ENCODE peak calls at places on chromosomes 13 and 19, in four cellular contexts. J is fibroblast of lung, H is cardiac fibroblast, I is IMR-90. Y is an unnamed sample.

GRCh38 chr13:52162279-52163101 is 3.1 kb upstream of the NEK3 start:
- DNase-seq in J (peak), H (peak), I (peak), Y (no peak)

GRCh38 chr13:84651288-84651687 is 769.0 kb upstream of the SLITRK1 start:
- DNase-seq in J (peak), I (peak), H (peak), Y (peak)

GRCh38 chr19:18385675-18386542 is at the start of gene GDF15:
- DNase-seq in J (peak), H (peak), I (peak), Y (peak)

GRCh38 chr13:101552797-101553196 is 100.3 kb downstream of the ITGBL1 start:
- DNase-seq in H (peak), J (peak), I (peak), Y (peak)

GRCh38 chr19:20038358-20039202 is 725 bp downstream of the ZNF682 start:
- DNase-seq in H (peak), I (peak), J (peak), Y (peak)

GRCh38 chr13:37484056-37484455 is 114.5 kb downstream of the POSTN start:
- DNase-seq in J (no peak), H (no peak), I (no peak), Y (peak)

GRCh38 chr13:85497652-85498051 is 301.6 kb downstream of the SLITRK6 start:
- DNase-seq in H (peak), I (peak), J (peak), Y (peak)

GRCh38 chr13:22936228-22936627 is 244.6 kb upstream of the SGCG start:
- DNase-seq in J (no peak), I (no peak), H (no peak), Y (no peak)

GRCh38 chr13:35810286-35810685 is 320.9 kb downstream of the DCLK1 start:
- DNase-seq in J (no peak), I (no peak), H (no peak), Y (no peak)

GRCh38 chr13:55649485-55649884 is 1491.2 kb upstream of the PRR20A start:
- DNase-seq in J (no peak), H (no peak), I (no peak), Y (no peak)

GRCh38 chr19:44447864-44448674 is at the start of gene ZNF229:
- DNase-seq in I (peak), J (peak), H (peak), Y (peak)

GRCh38 chr13:105513448-105513847 is 1022.0 kb downstream of the EFNB2 start:
- DNase-seq in J (no peak), H (no peak), I (no peak), Y (no peak)

GRCh38 chr13:20209937-20210336 is 17.2 kb upstream of the GJB2 start:
- DNase-seq in J (no peak), H (no peak), I (no peak), Y (no peak)

GRCh38 chr19:51660975-51661600 is 14.5 kb upstream of the SIGLEC14 start:
- DNase-seq in H (peak), I (peak), J (peak), Y (peak)

GRCh38 chr19:49142866-49143335 is 12.3 kb downstream of the HRC start:
- DNase-seq in I (peak), H (peak), J (peak), Y (peak)

GRCh38 chr13:67148219-67148583 is 81.9 kb downstream of the PCDH9 start:
- DNase-seq in H (peak), I (peak), J (peak), Y (peak)

GRCh38 chr19:11088508-11089253 is 582 bp upstream of the LDLR start:
- DNase-seq in I (no peak), J (no peak), H (peak), Y (peak)

GRCh38 chr13:83325454-83325853 is 556.8 kb downstream of the SLITRK1 start:
- DNase-seq in H (peak), J (peak), I (peak), Y (peak)

GRCh38 chr13:65090191-65090590 is 2139.9 kb downstream of the PCDH9 start:
- DNase-seq in I (no peak), H (no peak), J (peak), Y (peak)

GRCh38 chr13:33146843-33147611 is 130.8 kb downstream of the KL start:
- DNase-seq in J (no peak), I (no peak), H (no peak), Y (no peak)

GRCh38 chr19:20165971-20166592 is 932 bp upstream of the ZNF486 start:
- DNase-seq in J (no peak), H (no peak), I (no peak), Y (no peak)

GRCh38 chr13:60431108-60431700 is 34.2 kb downstream of the TDRD3 start:
- DNase-seq in H (peak), J (peak), I (peak), Y (peak)

GRCh38 chr19:43625918-43626579 is 6.6 kb upstream of the ZNF428 start:
- DNase-seq in I (no peak), H (peak), J (no peak), Y (no peak)

GRCh38 chr19:40990972-40991381 is at the start of gene CYP2B6:
- DNase-seq in I (no peak), H (no peak), J (no peak), Y (no peak)

GRCh38 chr13:113822956-113823744 is 40.7 kb downstream of the GAS6 start:
- DNase-seq in H (no peak), I (no peak), J (no peak), Y (no peak)

GRCh38 chr13:109691689-109692088 is 94.7 kb downstream of the IRS2 start:
- DNase-seq in I (no peak), J (no peak), H (no peak), Y (no peak)

GRCh38 chr13:78317030-78317429 is 286.3 kb downstream of the POU4F1 start:
- DNase-seq in H (peak), I (no peak), J (no peak), Y (no peak)

GRCh38 chr13:113072370-113072769 is 33.2 kb upstream of the F7 start:
- DNase-seq in J (no peak), H (no peak), I (no peak), Y (no peak)

GRCh38 chr13:36344173-36344572 is 2.0 kb downstream of the SPART start:
- DNase-seq in J (peak), I (peak), H (peak), Y (peak)

GRCh38 chr19:55495646-55496349 is 7.6 kb downstream of the SSC5D start:
- DNase-seq in J (no peak), H (no peak), I (no peak), Y (no peak)

GRCh38 chr13:29865934-29866333 is 15.5 kb upstream of the UBL3 start:
- DNase-seq in J (no peak), I (no peak), H (no peak), Y (no peak)

DNA sequence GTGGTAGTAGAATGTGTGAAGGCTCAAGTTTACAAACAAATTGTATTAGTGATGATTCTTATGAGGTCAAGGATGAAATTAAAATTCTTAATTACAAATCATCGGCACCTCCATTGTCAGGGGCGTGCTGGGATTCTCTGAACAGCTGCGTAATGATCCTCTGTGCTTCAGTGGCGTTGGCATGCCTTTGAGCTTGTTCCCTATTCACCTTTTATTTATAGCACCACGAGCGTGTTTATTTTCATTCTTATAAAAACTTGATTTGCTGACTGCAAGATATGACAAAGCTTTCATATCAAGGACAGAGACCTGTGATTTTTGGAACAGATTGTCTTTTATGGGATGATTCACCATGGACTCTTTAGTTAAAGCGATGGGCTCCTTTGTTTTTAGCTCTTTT is 18.2 kb upstream of the UBL3 start:
- DNase-seq in H (no peak), J (no peak), I (no peak), Y (no peak)
- H3K4me3 ChIP-seq in H (no peak), J (no peak), I (no peak), Y (no peak)

DNA sequence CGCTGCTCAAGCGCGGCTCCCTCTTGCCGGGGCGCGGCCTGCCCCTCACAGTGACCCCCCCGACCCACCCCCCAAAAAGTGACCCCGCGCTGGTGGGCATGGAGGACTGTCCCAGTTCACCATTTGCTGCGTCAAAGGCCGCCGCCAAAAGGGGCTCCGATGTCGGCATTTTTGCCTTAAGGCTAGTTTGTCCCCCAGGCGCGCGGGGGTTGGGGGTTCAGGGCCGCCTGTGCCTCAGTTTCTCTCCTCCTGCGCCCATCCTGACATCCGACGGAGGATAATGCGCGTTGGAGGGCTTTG is 17.1 kb downstream of the NFIX start:
- DNase-seq in J (no peak), H (no peak), I (no peak), Y (no peak)
- H3K4me3 ChIP-seq in J (peak), H (peak), I (no peak), Y (peak)

DNA sequence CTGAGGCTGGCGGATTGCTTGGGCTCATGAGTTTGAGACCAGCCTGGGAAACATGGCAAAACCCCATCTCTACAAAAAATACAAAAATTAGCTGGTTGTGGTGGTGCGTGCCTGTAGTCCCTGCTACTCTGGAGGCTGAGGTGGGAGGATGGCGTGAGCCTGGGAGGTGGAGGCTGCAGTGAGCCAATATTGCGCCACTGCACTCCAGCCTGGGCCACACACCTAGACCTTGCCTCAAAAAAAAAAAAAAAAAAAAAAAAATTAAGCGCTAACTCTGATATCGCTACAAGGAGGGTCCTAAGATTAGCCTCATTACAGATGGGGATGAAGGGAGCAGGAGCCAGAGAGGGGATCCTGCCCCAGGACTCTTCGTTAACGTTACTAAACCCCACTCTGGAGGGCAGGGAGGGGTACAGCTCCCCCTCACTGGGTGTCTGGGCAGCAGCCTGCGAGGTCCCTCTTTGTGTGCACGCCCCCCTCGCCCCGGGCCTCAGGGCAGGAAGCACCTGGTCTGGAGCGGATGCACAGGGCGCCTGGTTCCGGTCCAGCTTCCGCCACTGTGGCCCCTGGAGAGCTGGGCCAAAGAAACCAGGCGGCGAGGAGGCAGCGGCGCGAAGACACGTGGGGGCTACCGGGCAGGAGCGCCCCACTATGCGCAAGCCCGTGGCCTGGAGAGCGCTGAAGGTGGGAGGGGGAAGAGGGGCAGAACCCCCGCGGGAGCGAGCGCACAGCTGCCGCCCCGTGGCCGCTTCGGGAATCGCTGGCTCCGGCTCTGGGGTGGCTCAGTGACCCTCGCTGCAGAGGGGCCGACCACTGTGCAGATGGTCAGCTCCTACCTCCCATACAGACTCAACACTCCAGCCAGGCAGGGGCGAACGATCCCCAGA is 1.5 kb upstream of the LYL1 start:
- DNase-seq in H (no peak), I (no peak), J (no peak), Y (no peak)
- H3K4me3 ChIP-seq in H (no peak), I (no peak), J (no peak), Y (no peak)

DNA sequence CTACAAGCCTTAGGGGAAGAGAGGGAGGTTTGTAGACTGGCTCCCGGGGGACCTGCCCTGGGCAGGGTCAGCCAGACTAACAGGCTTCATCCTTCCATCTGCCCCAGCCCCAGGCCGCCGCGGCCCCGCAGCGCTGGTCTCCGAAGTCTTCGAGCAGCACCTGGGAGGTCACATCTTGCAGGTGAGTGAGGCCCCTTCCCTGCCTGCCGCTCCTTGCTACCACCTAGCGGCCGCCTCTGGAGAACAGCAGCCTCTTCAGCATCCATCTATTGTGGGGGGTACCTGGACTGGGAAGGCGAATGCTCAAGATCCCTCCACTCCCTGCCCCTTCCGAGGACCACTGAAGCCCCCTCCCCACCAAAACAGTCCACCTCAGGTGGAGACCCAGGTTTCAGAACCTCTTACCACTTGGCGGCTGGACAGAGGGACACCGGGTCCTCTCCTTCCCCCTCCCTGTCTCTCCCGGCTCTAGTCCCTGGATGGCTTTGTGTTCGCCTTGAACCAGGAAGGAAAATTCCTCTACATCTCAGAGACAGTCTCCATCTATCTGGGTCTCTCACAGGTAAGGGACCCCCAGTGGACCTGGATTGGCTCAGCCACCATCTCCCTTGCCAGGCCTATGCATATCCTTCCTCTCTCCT is 12.7 kb downstream of the NPAS1 start:
- DNase-seq in I (no peak), J (no peak), H (no peak), Y (no peak)
- H3K4me3 ChIP-seq in I (no peak), J (no peak), H (no peak), Y (no peak)

GRCh38 chr19:35459414-35460082 is 11.5 kb downstream of the FFAR2 start:
- DNase-seq in H (peak), I (no peak), J (no peak), Y (no peak)
- H3K4me3 ChIP-seq in H (no peak), I (no peak), J (no peak), Y (no peak)

GRCh38 chr19:6503407-6504201 is 1.5 kb upstream of the TUBB4A start:
- DNase-seq in H (no peak), I (no peak), J (no peak), Y (no peak)

GRCh38 chr19:6500837-6501739 is 1.0 kb downstream of the TUBB4A start:
- DNase-seq in I (no peak), H (no peak), J (no peak), Y (no peak)

GRCh38 chr19:6498294-6499036 is 3.6 kb downstream of the TUBB4A start:
- DNase-seq in J (no peak), H (no peak), I (no peak), Y (no peak)

GRCh38 chr19:6499052-6499790 is 2.9 kb downstream of the TUBB4A start:
- DNase-seq in J (no peak), I (no peak), H (no peak), Y (no peak)

GRCh38 chr19:6501740-6502648 is at the start of gene TUBB4A:
- DNase-seq in J (no peak), H (no peak), I (no peak), Y (no peak)
- H3K4me3 ChIP-seq in J (no peak), H (no peak), I (no peak), Y (no peak)

GRCh38 chr19:1296575-1297271 is 11.1 kb downstream of the EFNA2 start:
- DNase-seq in I (no peak), H (no peak), J (no peak), Y (no peak)
- H3K4me3 ChIP-seq in I (no peak), H (no peak), J (no peak), Y (no peak)

DNA sequence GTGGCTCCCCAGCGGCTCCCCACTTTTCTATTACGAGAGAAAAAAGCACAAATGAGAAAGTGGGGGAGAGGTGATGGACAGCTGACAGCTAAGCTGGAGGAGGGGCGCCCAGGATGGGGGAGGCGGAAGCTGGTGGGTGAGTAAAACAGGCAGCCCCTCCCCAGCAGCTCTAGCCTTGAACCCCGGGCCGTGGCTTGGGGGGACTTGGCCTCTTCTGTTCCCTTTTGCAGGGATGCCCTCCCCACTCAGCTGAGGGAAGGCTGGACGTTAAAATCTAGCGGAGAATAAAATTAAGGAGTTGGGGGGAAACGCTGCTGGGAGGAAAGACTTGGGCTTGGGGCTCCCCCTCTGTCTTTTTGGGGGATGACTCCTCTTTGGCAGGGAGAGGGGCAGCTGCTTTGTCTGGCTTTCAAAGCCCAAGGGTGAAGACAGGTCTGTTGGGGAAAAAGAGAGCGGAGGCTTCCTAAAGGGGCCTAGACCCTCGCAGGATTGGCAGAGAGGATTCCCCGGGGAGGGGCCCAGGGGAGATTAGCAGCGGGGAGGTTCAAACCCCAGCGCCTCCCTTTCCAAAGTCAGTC is 1.4 kb upstream of the SAMD1 start:
- DNase-seq in I (no peak), J (no peak), H (no peak), Y (no peak)
- H3K4me3 ChIP-seq in I (peak), J (peak), H (peak), Y (peak)

Y was measured in AG10803.